ENCODE peak calls at places on chromosomes 4 and X, in nine cellular contexts. C, D, H, W, U, G, X, A and L are unnamed samples.

GRCh38 chr4:179625391-179625790 is 2183.2 kb upstream of the AGA start:
- DNase-seq in C (no peak), D (no peak), H (no peak), W (no peak), U (no peak), G (no peak), X (no peak), A (peak; percentile 77), L (no peak)

GRCh38 chr4:140710784-140711622 is 45.2 kb downstream of the TBC1D9 start:
- DNase-seq in C (no peak), D (no peak), H (no peak), W (no peak), U (no peak), G (no peak), X (no peak), A (no peak), L (no peak)

GRCh38 chr4:181416966-181417365 is 826.2 kb upstream of the TENM3 start:
- DNase-seq in C (no peak), D (no peak), H (no peak), W (no peak), U (no peak), G (no peak), X (no peak), A (no peak), L (no peak)

GRCh38 chrX:38225093-38225492 is 4.4 kb upstream of the SRPX start:
- DNase-seq in C (no peak), D (no peak), H (no peak), W (no peak), U (no peak), G (no peak), X (no peak), A (peak; percentile 55), L (no peak)

GRCh38 chrX:39907964-39908616 is 189.7 kb downstream of the BCOR start:
- DNase-seq in C (no peak), D (no peak), H (peak; percentile 48), W (peak; percentile 32), U (peak; percentile 92), G (no peak), X (no peak), A (peak; percentile 90), L (peak; percentile 52)

GRCh38 chr4:122450847-122451246 is 5.7 kb downstream of the IL2 start:
- DNase-seq in C (peak; percentile 29), D (no peak), H (peak; percentile 19), W (no peak), U (no peak), G (no peak), X (no peak), A (peak; percentile 5), L (no peak)

GRCh38 chr4:152247271-152247975 is 288.5 kb downstream of the FBXW7 start:
- DNase-seq in C (no peak), D (no peak), H (no peak), W (no peak), U (no peak), G (peak; percentile 35), X (no peak), A (no peak), L (peak; percentile 48)

GRCh38 chrX:40469316-40469715 is 111.5 kb upstream of the ATP6AP2 start:
- DNase-seq in C (no peak), D (no peak), H (no peak), W (no peak), U (no peak), G (no peak), X (no peak), A (no peak), L (no peak)

GRCh38 chr4:100286601-100287000 is 96.3 kb upstream of the DDIT4L start:
- DNase-seq in C (no peak), D (no peak), H (no peak), W (no peak), U (no peak), G (no peak), X (no peak), A (no peak), L (no peak)

GRCh38 chrX:133335027-133335426 is 80.3 kb downstream of the GPC4 start:
- DNase-seq in C (peak; percentile 69), D (no peak), H (peak; percentile 3), W (peak; percentile 13), U (no peak), G (no peak), X (peak; percentile 19), A (peak; percentile 5), L (no peak)

GRCh38 chr4:65014078-65014477 is 604.8 kb upstream of the TECRL start:
- DNase-seq in C (no peak), D (no peak), H (no peak), W (no peak), U (no peak), G (peak; percentile 39), X (no peak), A (no peak), L (peak; percentile 20)

GRCh38 chr4:3419836-3420605 is 21.7 kb upstream of the HGFAC start:
- DNase-seq in C (no peak), D (no peak), H (no peak), W (no peak), U (no peak), G (peak; percentile 2), X (no peak), A (no peak), L (peak; percentile 4)

GRCh38 chr4:87803421-87803820 is 4.1 kb downstream of the IBSP start:
- DNase-seq in C (no peak), D (no peak), H (no peak), W (no peak), U (no peak), G (no peak), X (no peak), A (no peak), L (no peak)

GRCh38 chr4:2537011-2537830 is 774 bp downstream of the FAM193A start:
- DNase-seq in C (peak; percentile 50), D (peak; percentile 81), H (peak; percentile 67), W (peak; percentile 50), U (peak; percentile 39), G (peak; percentile 58), X (peak; percentile 25), A (no peak), L (peak; percentile 37)

DNA sequence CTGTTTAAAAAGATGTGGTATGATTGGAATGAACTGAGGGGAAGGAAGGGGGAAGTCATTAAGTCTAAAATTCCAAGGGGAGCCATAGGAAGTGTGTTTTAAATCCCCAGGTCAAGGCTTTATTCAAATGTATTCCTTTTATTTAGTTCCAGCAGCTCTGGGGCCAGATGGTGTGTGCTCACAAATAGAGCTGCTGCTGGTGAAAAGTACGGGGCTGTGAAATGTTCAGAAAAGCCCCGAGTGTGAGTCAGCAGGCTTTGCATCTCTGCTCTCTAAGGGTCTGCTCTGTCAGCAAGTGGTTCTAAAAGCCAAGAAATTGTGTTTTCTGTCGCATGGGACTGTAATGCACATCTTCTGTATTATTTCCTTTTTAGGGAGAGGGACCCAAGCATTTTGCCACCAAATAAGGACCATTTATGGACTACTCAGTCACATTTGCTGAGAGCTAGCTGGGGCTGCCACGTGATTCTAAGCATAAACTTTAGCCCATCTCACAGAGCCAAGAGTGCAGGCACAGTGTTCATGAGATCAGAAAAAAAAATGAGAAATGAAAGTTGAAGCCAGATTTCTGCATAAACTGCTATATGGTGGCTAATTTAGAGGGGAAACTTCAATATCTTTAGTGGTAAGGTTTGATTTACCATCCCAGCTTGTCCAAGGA is 82.9 kb upstream of the NHS start:
- DNase-seq in C (no peak), D (no peak), H (no peak), W (no peak), U (no peak), G (no peak), X (no peak), A (no peak), L (no peak)
- H3K4me3 ChIP-seq in C (no peak overlapping the region), D (no peak overlapping the region), H (no peak overlapping the region), W (no peak overlapping the region), U (no peak overlapping the region), G (no peak overlapping the region), X (no peak overlapping the region), A (no peak overlapping the region), L (no peak overlapping the region)

GRCh38 chr4:24881508-24882071 is 31.3 kb downstream of the CCDC149 start:
- DNase-seq in C (no peak), D (no peak), H (no peak), W (no peak), U (no peak), G (no peak), X (no peak), A (no peak), L (no peak)

GRCh38 chr4:24878256-24879016 is 34.4 kb downstream of the CCDC149 start:
- DNase-seq in C (no peak), D (no peak), H (no peak), W (no peak), U (no peak), G (no peak), X (no peak), A (no peak), L (no peak)

GRCh38 chr4:24884925-24885324 is 27.9 kb downstream of the CCDC149 start:
- DNase-seq in C (no peak), D (no peak), H (no peak), W (no peak), U (no peak), G (no peak), X (peak; percentile 14), A (no peak), L (no peak)

GRCh38 chr4:24876431-24876830 is 36.4 kb downstream of the CCDC149 start:
- DNase-seq in C (no peak), D (no peak), H (no peak), W (no peak), U (no peak), G (no peak), X (no peak), A (no peak), L (no peak)

DNA sequence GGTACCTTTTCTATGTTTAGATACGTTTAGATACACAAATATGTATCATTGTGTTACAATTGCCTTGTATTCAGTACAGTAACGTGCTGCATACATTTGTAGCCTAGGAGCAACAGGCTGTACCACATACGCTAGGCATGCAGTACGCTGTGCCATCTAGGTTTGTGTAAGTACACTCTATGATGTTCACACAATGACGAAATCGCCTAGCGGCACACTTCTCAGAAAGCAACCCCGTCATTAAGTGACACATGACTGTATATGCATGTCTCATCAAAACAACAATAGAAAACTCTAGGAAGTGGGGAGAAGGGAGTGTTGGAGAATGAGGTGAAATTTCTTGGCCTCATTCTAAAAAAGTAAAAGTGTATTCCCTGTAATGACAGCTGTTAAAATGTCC is 32.7 kb downstream of the CCDC149 start:
- DNase-seq in C (no peak), D (no peak), H (no peak), W (no peak), U (no peak), G (no peak), X (no peak), A (no peak), L (no peak)
- H3K4me3 ChIP-seq in C (no peak overlapping the region), D (no peak overlapping the region), H (no peak overlapping the region), W (no peak overlapping the region), U (no peak overlapping the region), G (no peak overlapping the region), X (no peak overlapping the region), A (no peak overlapping the region), L (no peak overlapping the region)

GRCh38 chr4:138308421-138308820 is 66.3 kb upstream of the SLC7A11 start:
- DNase-seq in C (no peak), D (no peak), H (no peak), W (no peak), U (peak; percentile 57), G (no peak), X (no peak), A (peak; percentile 50), L (no peak)
- H3K4me3 ChIP-seq in C (no peak overlapping the region), D (no peak overlapping the region), H (no peak overlapping the region), W (no peak overlapping the region), U (no peak overlapping the region), G (no peak overlapping the region), X (no peak overlapping the region), A (no peak overlapping the region), L (no peak overlapping the region)

DNA sequence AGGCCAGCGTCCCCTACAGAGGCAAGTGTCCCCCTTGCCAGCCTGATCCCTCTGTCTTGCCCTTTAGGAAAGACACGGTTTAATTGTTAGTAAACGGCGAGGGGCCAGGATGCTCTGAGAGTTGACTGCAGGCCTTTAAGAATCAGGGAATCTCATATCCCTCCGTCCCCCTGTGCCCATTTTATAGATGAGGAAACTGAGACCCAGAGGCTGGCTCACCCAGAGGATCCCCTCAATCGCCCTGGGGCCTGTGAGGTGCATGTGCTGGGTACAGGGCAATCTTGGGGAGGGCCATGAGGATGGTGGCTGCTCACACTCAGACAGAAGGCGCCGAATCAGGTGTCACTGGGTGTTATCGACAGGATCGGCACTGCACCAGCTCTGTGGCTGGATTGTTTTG is 575 bp downstream of the ZNF185 start:
- DNase-seq in C (no peak), D (no peak), H (no peak), W (no peak), U (no peak), G (no peak), X (no peak), A (no peak), L (no peak)
- H3K4me3 ChIP-seq in C (peak overlapping the region; percentile 38), D (no peak overlapping the region), H (no peak overlapping the region), W (no peak overlapping the region), U (no peak overlapping the region), G (peak overlapping the region; percentile 20), X (no peak overlapping the region), A (peak overlapping the region; percentile 35), L (peak overlapping the region; percentile 58)